ENCODE peak calls at places on chromosomes 4 and X, in four cellular contexts. X, B, N and F are unnamed samples. For H3K4me1, the result is how much of the 10 kb centered on the place peaks cover.

GRCh38 chrX:154409222-154409871 is at the start of gene DNASE1L1:
- DNase-seq in B (peak), N (peak), X (no peak), F (peak)

GRCh38 chr4:10442976-10443375 is 14.2 kb downstream of the ZNF518B start:
- DNase-seq in B (no peak), X (no peak), N (no peak), F (no peak)

GRCh38 chrX:151970661-151971060 is 3.8 kb downstream of the GABRE start:
- DNase-seq in N (no peak), B (peak), X (no peak), F (peak)

GRCh38 chrX:154750301-154751120 is at the start of gene GAB3:
- DNase-seq in B (peak), N (peak), X (no peak), F (peak)

GRCh38 chrX:79330022-79330421 is 37.1 kb downstream of the ITM2A start:
- DNase-seq in X (no peak), N (no peak), B (no peak), F (no peak)

GRCh38 chr4:91914176-91914804 is 389.5 kb upstream of the GRID2 start:
- DNase-seq in B (no peak), N (no peak), X (no peak), F (no peak)

GRCh38 chr4:11297201-11297600 is 131.5 kb downstream of the HS3ST1 start:
- DNase-seq in B (no peak), N (no peak), X (no peak), F (no peak)

GRCh38 chr4:101977096-101977495 is 186.6 kb downstream of the BANK1 start:
- DNase-seq in X (no peak), N (no peak), B (no peak), F (no peak)

GRCh38 chr4:181968371-181968770 is 274.8 kb upstream of the TENM3 start:
- DNase-seq in X (no peak), N (no peak), B (no peak), F (no peak)

GRCh38 chr4:143599827-143600226 is 86.3 kb downstream of the SMARCA5 start:
- DNase-seq in N (no peak), B (no peak), X (no peak), F (no peak)

GRCh38 chrX:97563531-97564133 is 679.9 kb downstream of the RPA4 start:
- DNase-seq in X (no peak), B (no peak), N (peak), F (no peak)

GRCh38 chr4:60619531-60620305 is 580.4 kb upstream of the ADGRL3 start:
- DNase-seq in B (no peak), N (no peak), X (no peak), F (no peak)

GRCh38 chr4:78776729-78777555 is 792 bp downstream of the BMP2K start:
- DNase-seq in X (peak), B (no peak), N (peak), F (peak)

GRCh38 chrX:78331708-78332107 is 4.3 kb upstream of the CYSLTR1 start:
- DNase-seq in X (no peak), B (no peak), N (no peak), F (no peak)

GRCh38 chr4:141126769-141127168 is 6.5 kb downstream of the RNF150 start:
- DNase-seq in N (no peak), B (no peak), X (no peak), F (no peak)

DNA sequence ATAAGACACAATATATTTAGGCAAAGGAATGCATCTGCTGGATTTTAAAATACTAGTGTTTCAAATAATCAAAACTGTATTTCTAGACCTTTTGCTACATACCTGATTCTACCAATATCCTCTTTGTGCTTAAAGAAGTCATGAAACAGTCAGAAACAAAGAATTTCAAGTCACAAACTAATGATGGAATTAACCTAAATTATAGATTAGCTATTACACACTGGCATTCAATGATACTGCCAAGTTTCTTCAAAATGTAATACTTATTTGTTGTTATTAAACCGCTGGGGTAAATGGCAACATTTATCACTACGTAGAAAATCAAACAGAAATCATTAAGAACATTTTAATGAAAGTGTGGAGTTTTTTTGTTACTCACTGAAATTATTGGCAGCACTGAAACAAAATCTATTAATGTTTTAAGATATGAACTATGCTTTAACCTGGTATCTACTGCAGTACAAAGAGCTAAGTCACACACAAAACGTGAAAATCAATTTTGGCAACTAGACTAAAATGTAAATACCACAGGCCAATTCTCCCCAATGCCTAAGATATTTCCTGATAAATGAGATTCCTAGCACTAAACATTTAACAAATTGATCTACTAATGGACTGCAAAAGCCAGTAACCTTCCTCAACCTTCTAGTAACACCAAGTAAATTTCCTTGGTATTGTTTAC is 19.4 kb downstream of the PDGFC start:
- DNase-seq in X (no peak), B (no peak), N (no peak), F (no peak)
- H3K27ac ChIP-seq in X (peak), B (no peak), N (no peak), F (no peak)

GRCh38 chrX:15750611-15751159 is 12.6 kb downstream of the CA5B start:
- DNase-seq in B (no peak), N (no peak), X (no peak), F (no peak)
- H3K4me1 ChIP-seq in B (under half), N (under half), X (under half), F (under half)

DNA sequence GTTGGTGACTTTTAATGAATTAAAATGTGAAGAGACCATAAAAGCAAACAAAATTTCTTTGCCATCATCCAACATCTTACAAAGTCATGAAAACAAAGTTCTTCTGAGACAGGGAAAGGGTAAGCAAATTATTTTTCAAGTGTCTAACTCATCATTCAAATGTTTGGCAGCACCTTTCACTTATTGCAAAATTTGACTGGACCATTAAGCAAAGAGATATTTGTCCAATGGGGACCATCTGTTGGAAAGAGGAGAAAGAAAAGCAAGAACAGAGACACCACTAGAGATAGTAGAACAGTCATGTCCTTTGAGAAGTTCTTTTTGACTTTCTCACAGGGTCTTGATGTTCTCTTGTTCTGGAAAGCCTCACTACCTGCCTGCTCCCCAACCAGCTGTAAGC is 330.1 kb downstream of the PAPSS1 start:
- DNase-seq in N (no peak), B (no peak), X (no peak), F (no peak)
- H3K4me3 ChIP-seq in N (no peak), B (no peak), X (no peak), F (no peak)

DNA sequence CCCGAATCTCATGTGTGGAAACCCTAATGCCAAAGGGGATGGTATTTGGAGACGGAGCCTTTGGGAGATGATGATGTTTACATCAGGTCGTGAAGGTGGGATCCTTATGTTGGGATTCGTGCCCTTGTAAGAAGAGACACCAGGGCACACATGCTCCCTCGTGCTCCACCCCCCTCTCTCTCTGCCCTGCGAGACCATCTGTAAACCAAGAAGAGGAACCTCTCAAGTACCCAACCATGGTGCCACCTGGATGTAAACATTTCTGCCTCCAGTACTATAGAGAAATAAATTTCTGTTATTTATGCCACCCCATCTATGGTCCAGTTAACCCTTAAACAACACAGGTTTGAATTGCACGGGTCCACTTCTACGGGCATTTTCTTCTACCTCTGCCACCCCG is 179.4 kb downstream of the DHRSX start:
- DNase-seq in N (no peak), X (no peak), B (no peak), F (no peak)
- H3K27ac ChIP-seq in N (peak), X (peak), B (no peak), F (peak)

GRCh38 chr4:6326312-6327060 is 56.8 kb downstream of the WFS1 start:
- DNase-seq in X (no peak), B (no peak), N (no peak), F (no peak)
- H3K4me1 ChIP-seq in X (under half), B (under half), N (under half), F (under half)

DNA sequence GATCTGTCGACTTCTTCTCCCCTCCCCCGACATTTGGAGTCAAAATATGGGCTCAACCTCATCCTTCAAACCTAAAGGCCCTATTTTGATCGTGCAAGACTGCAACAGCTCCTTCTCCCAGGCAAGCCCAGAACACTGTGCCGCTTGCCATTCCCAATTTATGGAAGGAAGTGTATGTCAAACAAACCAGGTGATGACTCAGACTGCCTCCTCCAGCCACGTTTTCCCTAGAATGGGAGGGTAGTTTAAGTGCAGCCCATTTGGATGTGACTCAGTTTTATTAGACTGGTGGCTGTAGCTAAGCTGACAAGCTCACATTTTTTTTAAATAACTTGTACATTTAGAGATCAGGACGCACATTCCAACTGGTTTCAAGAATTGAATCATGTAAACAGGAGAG is 570.4 kb upstream of the DIPK2B start:
- DNase-seq in X (no peak), B (no peak), N (no peak), F (no peak)
- H3K4me3 ChIP-seq in X (peak), B (peak), N (no peak), F (peak)

GRCh38 chr4:184826315-184827266 is 823 bp upstream of the ACSL1 start:
- DNase-seq in N (peak), B (no peak), X (no peak), F (no peak)
- H3K27ac ChIP-seq in N (peak), B (no peak), X (peak), F (peak)

GRCh38 chr4:173231916-173232315 is 63.3 kb downstream of the GALNT7 start:
- DNase-seq in B (no peak), X (no peak), N (no peak), F (no peak)
- H3K4me1 ChIP-seq in B (under half), X (under half), N (under half), F (under half)